ENCODE peak calls at places on chromosomes 2 and 18, in seven cellular contexts. One of them, this sample, is unnamed.

GRCh38 chr2:172307800-172308199 is 119.6 kb upstream of the ITGA6 start:
- DNase-seq in sigmoid colon: no peak
- DNase-seq in suprapubic skin: no peak
- DNase-seq in Peyer's patch: peak; percentile 66
- DNase-seq in IMR-90: no peak
- DNase-seq in transverse colon: peak; percentile 77
- DNase-seq in A549: no peak
- DNase-seq in this sample: peak; percentile 27

GRCh38 chr2:20141056-20141762 is 83.7 kb downstream of the SDC1 start:
- DNase-seq in transverse colon: peak; percentile 43
- DNase-seq in IMR-90: peak; percentile 96
- DNase-seq in sigmoid colon: peak; percentile 86
- DNase-seq in A549: peak; percentile 95
- DNase-seq in suprapubic skin: peak; percentile 84
- DNase-seq in Peyer's patch: peak; percentile 79
- DNase-seq in this sample: no peak

GRCh38 chr2:8176837-8177236 is 505.0 kb upstream of the ID2 start:
- DNase-seq in transverse colon: no peak
- DNase-seq in sigmoid colon: no peak
- DNase-seq in IMR-90: no peak
- DNase-seq in suprapubic skin: no peak
- DNase-seq in Peyer's patch: no peak
- DNase-seq in A549: no peak
- DNase-seq in this sample: no peak

GRCh38 chr2:26580751-26581150 is 60.4 kb downstream of the CIB4 start:
- DNase-seq in sigmoid colon: peak; percentile 14
- DNase-seq in IMR-90: no peak
- DNase-seq in A549: no peak
- DNase-seq in transverse colon: no peak
- DNase-seq in suprapubic skin: no peak
- DNase-seq in Peyer's patch: peak; percentile 26
- DNase-seq in this sample: no peak

GRCh38 chr2:236604971-236605734 is 35.5 kb downstream of the ACKR3 start:
- DNase-seq in transverse colon: no peak
- DNase-seq in suprapubic skin: no peak
- DNase-seq in Peyer's patch: no peak
- DNase-seq in A549: no peak
- DNase-seq in sigmoid colon: no peak
- DNase-seq in IMR-90: no peak
- DNase-seq in this sample: no peak

GRCh38 chr2:218716070-218716469 is 5.4 kb downstream of the TTLL4 start:
- DNase-seq in IMR-90: peak; percentile 87
- DNase-seq in A549: no peak
- DNase-seq in Peyer's patch: no peak
- DNase-seq in transverse colon: no peak
- DNase-seq in sigmoid colon: no peak
- DNase-seq in suprapubic skin: no peak
- DNase-seq in this sample: no peak

GRCh38 chr2:165610591-165611029 is 141.1 kb downstream of the CSRNP3 start:
- DNase-seq in sigmoid colon: no peak
- DNase-seq in suprapubic skin: no peak
- DNase-seq in transverse colon: no peak
- DNase-seq in IMR-90: no peak
- DNase-seq in A549: no peak
- DNase-seq in Peyer's patch: no peak
- DNase-seq in this sample: no peak

GRCh38 chr18:6565336-6566081 is 150.8 kb upstream of the L3MBTL4 start:
- DNase-seq in transverse colon: no peak
- DNase-seq in IMR-90: no peak
- DNase-seq in A549: no peak
- DNase-seq in suprapubic skin: no peak
- DNase-seq in sigmoid colon: no peak
- DNase-seq in Peyer's patch: no peak
- DNase-seq in this sample: no peak

GRCh38 chr2:219294356-219295351 is 14.5 kb downstream of the PTPRN start:
- DNase-seq in IMR-90: peak; percentile 70
- DNase-seq in A549: peak; percentile 87
- DNase-seq in transverse colon: peak; percentile 91
- DNase-seq in suprapubic skin: peak; percentile 87
- DNase-seq in Peyer's patch: peak; percentile 94
- DNase-seq in sigmoid colon: peak; percentile 91
- DNase-seq in this sample: peak; percentile 93

GRCh38 chr18:42446195-42446594 is 491.2 kb downstream of the PIK3C3 start:
- DNase-seq in transverse colon: no peak
- DNase-seq in sigmoid colon: no peak
- DNase-seq in suprapubic skin: no peak
- DNase-seq in IMR-90: no peak
- DNase-seq in A549: no peak
- DNase-seq in Peyer's patch: no peak
- DNase-seq in this sample: no peak

GRCh38 chr2:72104821-72105588 is 42.7 kb downstream of the CYP26B1 start:
- DNase-seq in sigmoid colon: peak; percentile 60
- DNase-seq in A549: no peak
- DNase-seq in IMR-90: no peak
- DNase-seq in Peyer's patch: no peak
- DNase-seq in transverse colon: no peak
- DNase-seq in suprapubic skin: peak; percentile 37
- DNase-seq in this sample: no peak

GRCh38 chr2:176650101-176650500 is 380.9 kb downstream of the MTX2 start:
- DNase-seq in A549: no peak
- DNase-seq in IMR-90: no peak
- DNase-seq in Peyer's patch: no peak
- DNase-seq in suprapubic skin: no peak
- DNase-seq in transverse colon: no peak
- DNase-seq in sigmoid colon: no peak
- DNase-seq in this sample: no peak

GRCh38 chr2:203586696-203587095 is 51.6 kb upstream of the RAPH1 start:
- DNase-seq in IMR-90: peak; percentile 61
- DNase-seq in suprapubic skin: no peak
- DNase-seq in Peyer's patch: no peak
- DNase-seq in A549: no peak
- DNase-seq in transverse colon: no peak
- DNase-seq in sigmoid colon: no peak
- DNase-seq in this sample: no peak

GRCh38 chr2:232485757-232486557 is 1.7 kb downstream of the ECEL1 start:
- DNase-seq in Peyer's patch: no peak
- DNase-seq in A549: no peak
- DNase-seq in suprapubic skin: peak; percentile 37
- DNase-seq in sigmoid colon: peak; percentile 30
- DNase-seq in IMR-90: no peak
- DNase-seq in transverse colon: no peak
- DNase-seq in this sample: no peak

GRCh38 chr2:43070676-43071491 is 155.5 kb downstream of the ZFP36L2 start:
- DNase-seq in IMR-90: no peak
- DNase-seq in sigmoid colon: no peak
- DNase-seq in suprapubic skin: no peak
- DNase-seq in transverse colon: peak; percentile 3
- DNase-seq in A549: no peak
- DNase-seq in Peyer's patch: peak; percentile 43
- DNase-seq in this sample: no peak

GRCh38 chr18:23302852-23303527 is 150.1 kb upstream of the RIOK3 start:
- DNase-seq in sigmoid colon: no peak
- DNase-seq in A549: no peak
- DNase-seq in transverse colon: no peak
- DNase-seq in Peyer's patch: no peak
- DNase-seq in IMR-90: peak; percentile 81
- DNase-seq in suprapubic skin: no peak
- DNase-seq in this sample: no peak

GRCh38 chr2:27683390-27684071 is 19.8 kb downstream of the SLC4A1AP start:
- DNase-seq in IMR-90: peak; percentile 90
- DNase-seq in A549: peak; percentile 60
- DNase-seq in suprapubic skin: peak; percentile 76
- DNase-seq in sigmoid colon: peak; percentile 78
- DNase-seq in transverse colon: peak; percentile 85
- DNase-seq in Peyer's patch: peak; percentile 92
- DNase-seq in this sample: peak; percentile 94

GRCh38 chr18:31667185-31667584 is 17.2 kb downstream of the B4GALT6 start:
- DNase-seq in sigmoid colon: no peak
- DNase-seq in suprapubic skin: no peak
- DNase-seq in transverse colon: no peak
- DNase-seq in IMR-90: peak; percentile 17
- DNase-seq in Peyer's patch: no peak
- DNase-seq in A549: no peak
- DNase-seq in this sample: no peak

GRCh38 chr2:129879614-129880180 is 99.8 kb upstream of the RAB6C start:
- DNase-seq in sigmoid colon: no peak
- DNase-seq in A549: no peak
- DNase-seq in suprapubic skin: no peak
- DNase-seq in Peyer's patch: no peak
- DNase-seq in transverse colon: no peak
- DNase-seq in IMR-90: no peak
- DNase-seq in this sample: no peak

GRCh38 chr2:43980902-43981301 is 14.9 kb downstream of the LRPPRC start:
- DNase-seq in A549: no peak
- DNase-seq in sigmoid colon: no peak
- DNase-seq in suprapubic skin: no peak
- DNase-seq in Peyer's patch: no peak
- DNase-seq in transverse colon: no peak
- DNase-seq in IMR-90: no peak
- DNase-seq in this sample: no peak

GRCh38 chr2:23697676-23698075 is 229.2 kb downstream of the ATAD2B start:
- DNase-seq in A549: no peak
- DNase-seq in sigmoid colon: no peak
- DNase-seq in IMR-90: peak; percentile 82
- DNase-seq in suprapubic skin: no peak
- DNase-seq in Peyer's patch: peak; percentile 10
- DNase-seq in transverse colon: no peak
- DNase-seq in this sample: no peak

GRCh38 chr2:33484042-33484621 is 7.7 kb downstream of the RASGRP3 start:
- DNase-seq in Peyer's patch: no peak
- DNase-seq in transverse colon: no peak
- DNase-seq in IMR-90: peak; percentile 32
- DNase-seq in sigmoid colon: no peak
- DNase-seq in A549: no peak
- DNase-seq in suprapubic skin: no peak
- DNase-seq in this sample: no peak

GRCh38 chr2:221817052-221817451 is 244.9 kb upstream of the EPHA4 start:
- DNase-seq in transverse colon: no peak
- DNase-seq in sigmoid colon: no peak
- DNase-seq in suprapubic skin: no peak
- DNase-seq in Peyer's patch: no peak
- DNase-seq in IMR-90: no peak
- DNase-seq in A549: no peak
- DNase-seq in this sample: no peak

GRCh38 chr2:215736653-215737290 is 276.6 kb downstream of the MREG start:
- DNase-seq in transverse colon: no peak
- DNase-seq in suprapubic skin: no peak
- DNase-seq in A549: peak; percentile 20
- DNase-seq in Peyer's patch: no peak
- DNase-seq in IMR-90: peak; percentile 85
- DNase-seq in sigmoid colon: no peak
- DNase-seq in this sample: no peak
- TF ChIP-seq CTCF in transverse colon: no peak
- TF ChIP-seq CTCF in suprapubic skin: no peak
- TF ChIP-seq CTCF in A549: peak; percentile 22
- TF ChIP-seq CTCF in Peyer's patch: no peak
- TF ChIP-seq CTCF in IMR-90: peak; percentile 30
- TF ChIP-seq CTCF in sigmoid colon: no peak
- TF ChIP-seq CTCF in this sample: no peak

DNA sequence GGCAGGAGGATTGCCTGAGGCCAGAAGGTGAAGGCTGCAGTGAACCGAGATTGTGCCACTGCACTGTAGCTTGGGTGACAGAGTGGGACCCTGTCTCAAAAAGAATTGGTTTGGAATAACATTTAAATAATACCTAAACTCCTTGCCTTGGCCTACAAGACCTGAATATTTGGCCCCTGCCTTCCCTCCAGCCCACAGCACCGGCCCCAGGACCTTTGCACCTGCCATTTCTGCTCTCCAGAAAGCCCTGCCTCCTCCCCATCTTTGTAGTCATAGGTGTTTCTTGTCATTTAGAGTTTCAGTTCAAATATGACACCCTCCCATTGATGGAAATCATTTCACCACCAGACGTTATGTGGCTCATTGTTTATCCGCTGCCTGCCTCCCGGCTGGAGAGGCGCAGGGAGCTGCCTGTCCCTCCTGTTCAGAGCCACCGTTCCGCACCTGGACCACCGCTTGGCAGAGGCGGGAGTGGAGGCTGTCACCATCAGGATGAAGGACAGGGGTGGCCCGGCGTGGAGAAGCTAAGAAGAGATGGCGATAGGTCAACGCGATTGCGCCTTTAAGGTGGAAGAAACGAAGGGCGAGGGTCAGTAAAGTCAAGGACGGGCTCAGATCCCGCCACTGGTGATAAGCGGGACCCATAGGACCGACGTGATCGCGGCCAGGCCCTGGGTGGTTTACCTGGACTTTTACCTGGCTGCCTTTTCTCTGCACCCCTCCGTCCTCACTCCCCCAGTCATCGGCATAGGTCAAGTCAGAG is 638 bp upstream of the LPIN1 start:
- DNase-seq in Peyer's patch: no peak
- DNase-seq in transverse colon: no peak
- DNase-seq in sigmoid colon: no peak
- DNase-seq in suprapubic skin: no peak
- DNase-seq in A549: no peak
- DNase-seq in IMR-90: no peak
- DNase-seq in this sample: no peak
- H3K4me1 ChIP-seq in Peyer's patch: peaks cover 58% of the 10 kb centered on the region
- H3K4me1 ChIP-seq in transverse colon: peaks cover 52% of the 10 kb centered on the region
- H3K4me1 ChIP-seq in sigmoid colon: no peaks in the 10 kb centered on the region
- H3K4me1 ChIP-seq in suprapubic skin: peaks cover 69% of the 10 kb centered on the region
- H3K4me1 ChIP-seq in A549: peaks cover 47% of the 10 kb centered on the region
- H3K4me1 ChIP-seq in IMR-90: peaks cover 13% of the 10 kb centered on the region
- H3K4me1 ChIP-seq in this sample: peaks cover 28% of the 10 kb centered on the region

DNA sequence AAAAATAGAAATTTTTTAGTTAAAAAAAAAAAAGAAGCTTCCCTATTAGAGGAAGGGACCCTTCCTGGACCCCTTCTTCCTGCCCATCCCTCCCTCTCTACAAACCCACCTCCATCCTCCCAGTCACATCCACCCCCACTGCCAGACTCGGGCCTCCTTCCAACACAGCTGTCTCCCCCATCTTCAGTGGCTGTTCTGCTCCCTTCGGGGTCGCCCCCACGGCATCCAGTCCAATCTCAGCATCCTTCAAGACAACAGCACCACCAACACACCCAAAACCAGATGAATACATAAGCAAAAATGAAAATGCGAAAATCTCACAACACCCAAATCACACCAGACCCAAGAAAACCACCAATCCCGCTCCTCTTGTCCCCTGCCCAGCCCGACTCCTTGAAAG is 36.7 kb downstream of the MAL start:
- DNase-seq in A549: no peak
- DNase-seq in Peyer's patch: no peak
- DNase-seq in sigmoid colon: peak; percentile 18
- DNase-seq in suprapubic skin: no peak
- DNase-seq in transverse colon: no peak
- DNase-seq in IMR-90: no peak
- DNase-seq in this sample: no peak
- TF ChIP-seq POLR2A in A549: no peak
- TF ChIP-seq POLR2A in Peyer's patch: no peak
- TF ChIP-seq POLR2A in sigmoid colon: no peak
- TF ChIP-seq POLR2A in suprapubic skin: no peak
- TF ChIP-seq POLR2A in transverse colon: no peak
- TF ChIP-seq POLR2A in IMR-90: no peak
- TF ChIP-seq POLR2A in this sample: no peak

GRCh38 chr2:160091381-160091780 is 29.0 kb upstream of the PLA2R1 start:
- DNase-seq in transverse colon: no peak
- DNase-seq in sigmoid colon: no peak
- DNase-seq in A549: no peak
- DNase-seq in suprapubic skin: no peak
- DNase-seq in IMR-90: peak; percentile 54
- DNase-seq in Peyer's patch: no peak
- DNase-seq in this sample: no peak

GRCh38 chr2:160087854-160088745 is 25.7 kb upstream of the PLA2R1 start:
- DNase-seq in IMR-90: peak; percentile 25
- DNase-seq in transverse colon: no peak
- DNase-seq in Peyer's patch: no peak
- DNase-seq in A549: peak; percentile 35
- DNase-seq in sigmoid colon: no peak
- DNase-seq in suprapubic skin: no peak
- DNase-seq in this sample: no peak

GRCh38 chr2:160085662-160086061 is 23.2 kb upstream of the PLA2R1 start:
- DNase-seq in suprapubic skin: no peak
- DNase-seq in Peyer's patch: no peak
- DNase-seq in sigmoid colon: no peak
- DNase-seq in A549: no peak
- DNase-seq in IMR-90: no peak
- DNase-seq in transverse colon: no peak
- DNase-seq in this sample: no peak
- TF ChIP-seq CTCF in suprapubic skin: no peak
- TF ChIP-seq CTCF in Peyer's patch: no peak
- TF ChIP-seq CTCF in sigmoid colon: no peak
- TF ChIP-seq CTCF in A549: peak; percentile 41
- TF ChIP-seq CTCF in IMR-90: peak; percentile 11
- TF ChIP-seq CTCF in transverse colon: no peak
- TF ChIP-seq CTCF in this sample: no peak